ENCODE peak calls at places on chromosomes 3 and 15, in eight cellular contexts. One of them, this sample, is unnamed.

GRCh38 chr15:65363306-65363705 is 14.5 kb downstream of the IGDCC3 start:
- DNase-seq in CD8-positive, alpha-beta T cell: no peak
- DNase-seq in ascending aorta: no peak
- DNase-seq in MM.1S: no peak
- DNase-seq in PC-9: no peak
- DNase-seq in Panc1: no peak
- DNase-seq in sigmoid colon: peak
- DNase-seq in colonic mucosa: no peak
- DNase-seq in this sample: no peak

GRCh38 chr15:78752492-78753358 is 58.5 kb downstream of the ADAMTS7 start:
- DNase-seq in colonic mucosa: no peak
- DNase-seq in MM.1S: no peak
- DNase-seq in ascending aorta: no peak
- DNase-seq in CD8-positive, alpha-beta T cell: no peak
- DNase-seq in sigmoid colon: peak
- DNase-seq in Panc1: no peak
- DNase-seq in PC-9: no peak
- DNase-seq in this sample: no peak

GRCh38 chr3:142459096-142459495 is 11.3 kb upstream of the XRN1 start:
- DNase-seq in CD8-positive, alpha-beta T cell: no peak
- DNase-seq in Panc1: no peak
- DNase-seq in sigmoid colon: no peak
- DNase-seq in colonic mucosa: no peak
- DNase-seq in ascending aorta: no peak
- DNase-seq in MM.1S: no peak
- DNase-seq in PC-9: no peak
- DNase-seq in this sample: no peak

GRCh38 chr15:28936481-28936881 is 50.7 kb downstream of the APBA2 start:
- DNase-seq in MM.1S: no peak
- DNase-seq in colonic mucosa: no peak
- DNase-seq in Panc1: no peak
- DNase-seq in PC-9: no peak
- DNase-seq in ascending aorta: no peak
- DNase-seq in sigmoid colon: peak
- DNase-seq in CD8-positive, alpha-beta T cell: no peak
- DNase-seq in this sample: no peak

GRCh38 chr3:126414406-126414805 is 19.7 kb downstream of the CFAP100 start:
- DNase-seq in PC-9: no peak
- DNase-seq in ascending aorta: no peak
- DNase-seq in colonic mucosa: no peak
- DNase-seq in Panc1: no peak
- DNase-seq in sigmoid colon: peak
- DNase-seq in CD8-positive, alpha-beta T cell: no peak
- DNase-seq in MM.1S: no peak
- DNase-seq in this sample: no peak

GRCh38 chr15:20106026-20106425 is 435.6 kb downstream of the GOLGA6L6 start:
- DNase-seq in MM.1S: peak
- DNase-seq in ascending aorta: no peak
- DNase-seq in CD8-positive, alpha-beta T cell: no peak
- DNase-seq in colonic mucosa: no peak
- DNase-seq in Panc1: no peak
- DNase-seq in PC-9: peak
- DNase-seq in sigmoid colon: peak
- DNase-seq in this sample: peak

GRCh38 chr3:4772171-4772804 is 206.9 kb upstream of the BHLHE40 start:
- DNase-seq in Panc1: no peak
- DNase-seq in colonic mucosa: peak
- DNase-seq in MM.1S: no peak
- DNase-seq in sigmoid colon: peak
- DNase-seq in PC-9: no peak
- DNase-seq in CD8-positive, alpha-beta T cell: no peak
- DNase-seq in ascending aorta: peak
- DNase-seq in this sample: peak

GRCh38 chr3:30548605-30549004 is 57.8 kb upstream of the TGFBR2 start:
- DNase-seq in MM.1S: no peak
- DNase-seq in sigmoid colon: no peak
- DNase-seq in colonic mucosa: no peak
- DNase-seq in Panc1: no peak
- DNase-seq in PC-9: no peak
- DNase-seq in CD8-positive, alpha-beta T cell: no peak
- DNase-seq in ascending aorta: no peak
- DNase-seq in this sample: peak

GRCh38 chr3:106386050-106386449 is 517.2 kb upstream of the CBLB start:
- DNase-seq in MM.1S: no peak
- DNase-seq in ascending aorta: no peak
- DNase-seq in CD8-positive, alpha-beta T cell: no peak
- DNase-seq in Panc1: no peak
- DNase-seq in colonic mucosa: no peak
- DNase-seq in sigmoid colon: no peak
- DNase-seq in PC-9: no peak
- DNase-seq in this sample: no peak

GRCh38 chr3:62171789-62172188 is 201.6 kb downstream of the FEZF2 start:
- DNase-seq in Panc1: no peak
- DNase-seq in ascending aorta: no peak
- DNase-seq in CD8-positive, alpha-beta T cell: no peak
- DNase-seq in colonic mucosa: no peak
- DNase-seq in PC-9: no peak
- DNase-seq in MM.1S: no peak
- DNase-seq in sigmoid colon: no peak
- DNase-seq in this sample: no peak

GRCh38 chr3:148716657-148717056 is 19.0 kb downstream of the AGTR1 start:
- DNase-seq in colonic mucosa: no peak
- DNase-seq in Panc1: no peak
- DNase-seq in ascending aorta: no peak
- DNase-seq in sigmoid colon: no peak
- DNase-seq in MM.1S: no peak
- DNase-seq in CD8-positive, alpha-beta T cell: no peak
- DNase-seq in PC-9: no peak
- DNase-seq in this sample: no peak

GRCh38 chr3:45123030-45123429 is 23.1 kb downstream of the CDCP1 start:
- DNase-seq in colonic mucosa: no peak
- DNase-seq in Panc1: peak
- DNase-seq in sigmoid colon: no peak
- DNase-seq in CD8-positive, alpha-beta T cell: no peak
- DNase-seq in ascending aorta: no peak
- DNase-seq in MM.1S: no peak
- DNase-seq in PC-9: peak
- DNase-seq in this sample: no peak

GRCh38 chr3:66487475-66487874 is 13.3 kb downstream of the LRIG1 start:
- DNase-seq in PC-9: no peak
- DNase-seq in Panc1: no peak
- DNase-seq in MM.1S: no peak
- DNase-seq in sigmoid colon: no peak
- DNase-seq in colonic mucosa: no peak
- DNase-seq in ascending aorta: no peak
- DNase-seq in CD8-positive, alpha-beta T cell: no peak
- DNase-seq in this sample: no peak

GRCh38 chr15:101168898-101169297 is 83.0 kb downstream of the CHSY1 start:
- DNase-seq in ascending aorta: no peak
- DNase-seq in colonic mucosa: no peak
- DNase-seq in Panc1: no peak
- DNase-seq in PC-9: no peak
- DNase-seq in CD8-positive, alpha-beta T cell: no peak
- DNase-seq in MM.1S: no peak
- DNase-seq in sigmoid colon: peak
- DNase-seq in this sample: no peak

GRCh38 chr3:43770426-43771103 is 79.8 kb downstream of the ABHD5 start:
- DNase-seq in PC-9: peak
- DNase-seq in colonic mucosa: peak
- DNase-seq in ascending aorta: peak
- DNase-seq in MM.1S: no peak
- DNase-seq in sigmoid colon: peak
- DNase-seq in CD8-positive, alpha-beta T cell: peak
- DNase-seq in Panc1: no peak
- DNase-seq in this sample: no peak

GRCh38 chr15:53274630-53275029 is 484.5 kb upstream of the ONECUT1 start:
- DNase-seq in MM.1S: no peak
- DNase-seq in Panc1: no peak
- DNase-seq in CD8-positive, alpha-beta T cell: no peak
- DNase-seq in colonic mucosa: no peak
- DNase-seq in sigmoid colon: no peak
- DNase-seq in ascending aorta: no peak
- DNase-seq in PC-9: no peak
- DNase-seq in this sample: no peak

GRCh38 chr15:77546050-77546501 is 86.6 kb downstream of the LINGO1 start:
- DNase-seq in sigmoid colon: peak
- DNase-seq in colonic mucosa: no peak
- DNase-seq in MM.1S: no peak
- DNase-seq in Panc1: peak
- DNase-seq in CD8-positive, alpha-beta T cell: no peak
- DNase-seq in ascending aorta: no peak
- DNase-seq in PC-9: peak
- DNase-seq in this sample: no peak

DNA sequence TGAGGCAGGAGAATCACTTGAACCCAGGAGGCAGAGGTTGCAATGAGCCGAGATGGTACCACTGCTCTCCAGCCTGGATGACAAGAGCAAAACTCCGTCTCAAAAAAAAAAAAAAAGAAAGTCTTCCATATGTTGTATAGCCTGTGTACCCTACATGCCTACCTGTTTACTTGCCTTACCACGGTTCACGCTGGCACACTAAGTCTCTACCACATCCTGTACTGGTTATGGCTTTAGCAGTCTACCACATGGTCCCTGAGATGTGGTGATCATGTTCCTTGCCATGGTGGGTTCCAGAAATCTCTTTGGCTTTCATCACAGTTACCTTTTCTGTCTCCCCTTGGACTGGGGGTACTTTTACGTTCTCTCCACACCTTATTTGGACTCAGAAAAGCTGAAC is 63.8 kb upstream of the TBC1D5 start:
- DNase-seq in colonic mucosa: no peak
- DNase-seq in Panc1: no peak
- DNase-seq in sigmoid colon: no peak
- DNase-seq in MM.1S: no peak
- DNase-seq in ascending aorta: no peak
- DNase-seq in PC-9: no peak
- DNase-seq in CD8-positive, alpha-beta T cell: no peak
- DNase-seq in this sample: no peak
- TF ChIP-seq CTCF in colonic mucosa: no peak
- TF ChIP-seq CTCF in Panc1: no peak
- TF ChIP-seq CTCF in sigmoid colon: no peak
- TF ChIP-seq CTCF in MM.1S: no peak
- TF ChIP-seq CTCF in ascending aorta: no peak
- TF ChIP-seq CTCF in PC-9: no peak
- TF ChIP-seq CTCF in CD8-positive, alpha-beta T cell: no peak
- TF ChIP-seq CTCF in this sample: no peak

GRCh38 chr3:134594236-134594825 is 56.5 kb downstream of the KY start:
- DNase-seq in MM.1S: no peak
- DNase-seq in CD8-positive, alpha-beta T cell: no peak
- DNase-seq in ascending aorta: no peak
- DNase-seq in sigmoid colon: no peak
- DNase-seq in PC-9: no peak
- DNase-seq in Panc1: no peak
- DNase-seq in colonic mucosa: no peak
- DNase-seq in this sample: no peak
- H3K27ac ChIP-seq in MM.1S: no peak
- H3K27ac ChIP-seq in CD8-positive, alpha-beta T cell: no peak
- H3K27ac ChIP-seq in ascending aorta: no peak
- H3K27ac ChIP-seq in sigmoid colon: no peak
- H3K27ac ChIP-seq in PC-9: no peak
- H3K27ac ChIP-seq in Panc1: no peak
- H3K27ac ChIP-seq in colonic mucosa: no peak
- H3K27ac ChIP-seq in this sample: no peak

GRCh38 chr3:192060160-192060783 is 599.3 kb downstream of the PYDC2 start:
- DNase-seq in Panc1: no peak
- DNase-seq in PC-9: no peak
- DNase-seq in sigmoid colon: no peak
- DNase-seq in colonic mucosa: no peak
- DNase-seq in CD8-positive, alpha-beta T cell: no peak
- DNase-seq in MM.1S: peak
- DNase-seq in ascending aorta: no peak
- DNase-seq in this sample: no peak

GRCh38 chr3:192062186-192062585 is 601.2 kb downstream of the PYDC2 start:
- DNase-seq in colonic mucosa: no peak
- DNase-seq in ascending aorta: no peak
- DNase-seq in sigmoid colon: no peak
- DNase-seq in CD8-positive, alpha-beta T cell: no peak
- DNase-seq in Panc1: no peak
- DNase-seq in PC-9: no peak
- DNase-seq in MM.1S: no peak
- DNase-seq in this sample: no peak

GRCh38 chr3:192064959-192065358 is 604.0 kb downstream of the PYDC2 start:
- DNase-seq in colonic mucosa: no peak
- DNase-seq in sigmoid colon: no peak
- DNase-seq in CD8-positive, alpha-beta T cell: no peak
- DNase-seq in PC-9: no peak
- DNase-seq in MM.1S: no peak
- DNase-seq in ascending aorta: no peak
- DNase-seq in Panc1: no peak
- DNase-seq in this sample: no peak

GRCh38 chr3:192068464-192069254 is 607.7 kb downstream of the PYDC2 start:
- DNase-seq in sigmoid colon: no peak
- DNase-seq in MM.1S: no peak
- DNase-seq in colonic mucosa: no peak
- DNase-seq in Panc1: no peak
- DNase-seq in CD8-positive, alpha-beta T cell: no peak
- DNase-seq in PC-9: no peak
- DNase-seq in ascending aorta: no peak
- DNase-seq in this sample: no peak

GRCh38 chr3:192063570-192063969 is 602.6 kb downstream of the PYDC2 start:
- DNase-seq in MM.1S: peak
- DNase-seq in colonic mucosa: no peak
- DNase-seq in sigmoid colon: no peak
- DNase-seq in CD8-positive, alpha-beta T cell: no peak
- DNase-seq in PC-9: peak
- DNase-seq in ascending aorta: no peak
- DNase-seq in Panc1: no peak
- DNase-seq in this sample: no peak
- TF ChIP-seq CTCF in MM.1S: peak
- TF ChIP-seq CTCF in colonic mucosa: no peak
- TF ChIP-seq CTCF in sigmoid colon: no peak
- TF ChIP-seq CTCF in CD8-positive, alpha-beta T cell: no peak
- TF ChIP-seq CTCF in PC-9: no peak
- TF ChIP-seq CTCF in ascending aorta: no peak
- TF ChIP-seq CTCF in Panc1: no peak
- TF ChIP-seq CTCF in this sample: no peak

DNA sequence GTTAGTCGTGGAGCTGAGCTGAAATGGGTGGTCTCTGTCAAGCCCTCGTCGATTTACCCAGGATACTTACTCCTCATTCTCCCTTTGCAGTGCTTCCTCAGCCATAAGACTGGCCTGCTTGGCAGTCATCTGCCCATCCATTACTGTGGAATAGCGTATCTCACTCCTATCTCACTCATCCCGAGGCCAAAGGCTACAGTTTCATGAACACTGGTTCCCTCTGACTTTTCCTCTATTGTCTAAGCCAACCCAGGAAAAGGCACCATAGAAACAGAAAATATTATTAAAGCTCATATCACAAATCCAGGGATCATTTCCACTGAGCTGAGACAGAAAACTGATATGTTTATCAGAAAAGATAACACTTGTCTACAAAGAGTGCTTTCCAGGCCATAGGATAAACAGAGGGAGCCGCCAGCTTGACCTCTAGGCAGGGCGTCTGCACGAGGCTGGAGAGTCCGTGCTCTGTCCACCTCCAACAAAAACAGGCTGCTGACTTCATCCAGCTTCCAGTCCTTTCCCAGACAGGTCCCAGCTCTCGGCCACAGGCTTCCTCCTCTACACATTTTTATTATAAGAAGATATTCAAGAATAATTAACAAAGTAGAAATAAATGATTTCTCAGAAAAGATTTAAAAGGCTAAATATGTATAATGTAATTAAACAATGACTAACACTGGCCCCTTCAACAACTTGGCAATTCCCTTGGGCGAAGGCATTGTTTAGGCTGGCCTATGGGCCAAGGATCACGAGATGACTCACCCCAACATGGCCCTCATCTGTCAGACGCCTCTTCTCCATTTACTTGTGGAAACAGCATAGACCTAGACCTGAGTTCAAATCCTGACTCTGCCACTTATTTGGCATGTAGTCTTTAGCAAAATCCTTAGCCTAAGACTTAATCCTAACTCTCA is 27.4 kb upstream of the BOC start:
- DNase-seq in MM.1S: no peak
- DNase-seq in PC-9: no peak
- DNase-seq in Panc1: no peak
- DNase-seq in ascending aorta: no peak
- DNase-seq in colonic mucosa: no peak
- DNase-seq in sigmoid colon: no peak
- DNase-seq in CD8-positive, alpha-beta T cell: no peak
- DNase-seq in this sample: no peak
- H3K27ac ChIP-seq in MM.1S: no peak
- H3K27ac ChIP-seq in PC-9: no peak
- H3K27ac ChIP-seq in Panc1: no peak
- H3K27ac ChIP-seq in ascending aorta: no peak
- H3K27ac ChIP-seq in colonic mucosa: no peak
- H3K27ac ChIP-seq in sigmoid colon: no peak
- H3K27ac ChIP-seq in CD8-positive, alpha-beta T cell: no peak
- H3K27ac ChIP-seq in this sample: no peak